ENCODE peak calls at places on chromosomes 13 and 19, in five cellular contexts. K is cardiac fibroblast, F is mesenchymal stem cell, C is breast epithelium, R is brain microvascular endothelial cell. D is an unnamed sample.

GRCh38 chr13:81172603-81173002 is 831.7 kb upstream of the SPRY2 start:
- DNase-seq in R (no peak), C (no peak), F (no peak), K (no peak), D (no peak)

GRCh38 chr13:30997697-30998547 is 65.5 kb downstream of the TEX26 start:
- DNase-seq in F (no peak), K (no peak), C (no peak), R (no peak), D (no peak)

GRCh38 chr19:39492788-39493187 is 6.0 kb upstream of the DLL3 start:
- DNase-seq in C (no peak), F (no peak), K (no peak), R (no peak), D (no peak)

GRCh38 chr19:55366790-55367189 is 3.5 kb downstream of the IL11 start:
- DNase-seq in K (no peak), F (no peak), C (no peak), R (no peak), D (no peak)

GRCh38 chr13:106533101-106533939 is 2.1 kb downstream of the EFNB2 start:
- DNase-seq in C (peak; percentile 83), F (peak; percentile 83), R (peak; percentile 81), K (peak; percentile 83), D (peak; percentile 94)

GRCh38 chr13:43473437-43473836 is 313.3 kb downstream of the ENOX1 start:
- DNase-seq in C (no peak), K (peak; percentile 14), R (no peak), F (no peak), D (no peak)

GRCh38 chr19:33948651-33949335 is 152.1 kb downstream of the KCTD15 start:
- DNase-seq in K (no peak), R (no peak), F (no peak), C (no peak), D (no peak)

GRCh38 chr13:47858678-47859050 is 142.4 kb downstream of the SUCLA2 start:
- DNase-seq in C (no peak), F (peak; percentile 62), R (peak; percentile 65), K (peak; percentile 65), D (no peak)

GRCh38 chr19:5700455-5701092 is 10.5 kb downstream of the RPL36 start:
- DNase-seq in F (no peak), K (no peak), C (no peak), R (no peak), D (no peak)

GRCh38 chr13:49097374-49097773 is 121.7 kb downstream of the FNDC3A start:
- DNase-seq in R (peak; percentile 40), C (no peak), F (peak; percentile 80), K (peak; percentile 90), D (no peak)

GRCh38 chr13:114319441-114319871 is 5.2 kb downstream of the CHAMP1 start:
- DNase-seq in K (peak; percentile 84), F (peak; percentile 77), C (no peak), R (peak; percentile 53), D (no peak)

GRCh38 chr13:81872581-81872980 is 1531.7 kb upstream of the SPRY2 start:
- DNase-seq in C (no peak), R (no peak), F (peak; percentile 18), K (no peak), D (no peak)

GRCh38 chr13:106836186-106836802 is 268.4 kb upstream of the ARGLU1 start:
- DNase-seq in F (no peak), R (no peak), C (no peak), K (no peak), D (no peak)

GRCh38 chr19:49997709-49998108 is 27.5 kb downstream of the VRK3 start:
- DNase-seq in K (peak; percentile 28), C (no peak), R (peak; percentile 22), F (peak; percentile 29), D (no peak)

GRCh38 chr13:40433577-40433976 is 232.9 kb downstream of the FOXO1 start:
- DNase-seq in C (no peak), F (no peak), K (peak; percentile 19), R (no peak), D (no peak)

GRCh38 chr19:6227156-6227940 is 52.4 kb downstream of the MLLT1 start:
- DNase-seq in K (no peak), F (no peak), R (no peak), C (no peak), D (no peak)

GRCh38 chr13:110365876-110366275 is 58.8 kb downstream of the COL4A2 start:
- DNase-seq in C (no peak), F (peak; percentile 52), R (no peak), K (no peak), D (no peak)

GRCh38 chr13:31951215-31951678 is 80.3 kb upstream of the FRY start:
- DNase-seq in F (peak; percentile 82), R (no peak), K (peak; percentile 61), C (no peak), D (peak; percentile 91)

GRCh38 chr13:47933688-47934011 is 67.4 kb downstream of the SUCLA2 start:
- DNase-seq in F (peak; percentile 9), C (no peak), K (peak; percentile 20), R (peak; percentile 21), D (no peak)

GRCh38 chr13:49827336-49827735 is 34.9 kb upstream of the KPNA3 start:
- DNase-seq in R (no peak), C (no peak), F (no peak), K (no peak), D (no peak)

GRCh38 chr19:8900421-8900820 is 68.2 kb downstream of the MBD3L1 start:
- DNase-seq in C (no peak), R (no peak), F (no peak), K (no peak), D (no peak)

GRCh38 chr13:83798731-83799130 is 83.5 kb downstream of the SLITRK1 start:
- DNase-seq in F (peak; percentile 3), C (no peak), K (no peak), R (no peak), D (no peak)

GRCh38 chr13:111265006-111265700 is 55.3 kb upstream of the TEX29 start:
- DNase-seq in C (no peak), R (no peak), F (no peak), K (no peak), D (no peak)

GRCh38 chr19:12984143-12984627 is 11.1 kb upstream of the NFIX start:
- DNase-seq in F (no peak), K (peak; percentile 29), R (no peak), C (no peak), D (no peak)

GRCh38 chr13:41854758-41855157 is 106.2 kb downstream of the VWA8 start:
- DNase-seq in F (no peak), K (no peak), R (peak; percentile 20), C (no peak), D (no peak)

GRCh38 chr13:42110410-42111155 is 62.1 kb downstream of the DGKH start:
- DNase-seq in R (peak; percentile 64), K (peak; percentile 92), F (peak; percentile 89), C (no peak), D (no peak)

GRCh38 chr13:34748078-34748477 is 194.0 kb upstream of the NBEA start:
- DNase-seq in R (peak; percentile 13), K (peak; percentile 82), C (no peak), F (peak; percentile 78), D (no peak)

GRCh38 chr13:73556902-73557301 is 498.1 kb downstream of the KLF5 start:
- DNase-seq in F (no peak), K (peak; percentile 13), R (no peak), C (no peak), D (no peak)

GRCh38 chr19:44401108-44401786 is at the start of gene ZNF285:
- DNase-seq in C (peak; percentile 90), K (peak; percentile 97), R (peak; percentile 92), F (peak; percentile 96), D (peak; percentile 92)

GRCh38 chr13:22880756-22881701 is 299.8 kb upstream of the SGCG start:
- DNase-seq in R (no peak), C (no peak), F (no peak), K (no peak), D (no peak)

GRCh38 chr19:6319376-6319775 is 14.0 kb downstream of the ACER1 start:
- DNase-seq in R (no peak), C (no peak), F (no peak), K (no peak), D (no peak)

GRCh38 chr19:16890461-16891184 is 1.8 kb downstream of the F2RL3 start:
- DNase-seq in R (no peak), F (no peak), K (no peak), C (no peak), D (no peak)

GRCh38 chr19:16888629-16889371 is at the start of gene F2RL3:
- DNase-seq in C (no peak), R (peak; percentile 40), K (peak; percentile 45), F (peak; percentile 99), D (no peak)

GRCh38 chr19:16887353-16888265 is 1.2 kb upstream of the F2RL3 start:
- DNase-seq in C (no peak), F (peak; percentile 76), K (no peak), R (no peak), D (no peak)

GRCh38 chr19:16889883-16890460 is 1.2 kb downstream of the F2RL3 start:
- DNase-seq in C (no peak), K (no peak), F (no peak), R (no peak), D (no peak)

DNA sequence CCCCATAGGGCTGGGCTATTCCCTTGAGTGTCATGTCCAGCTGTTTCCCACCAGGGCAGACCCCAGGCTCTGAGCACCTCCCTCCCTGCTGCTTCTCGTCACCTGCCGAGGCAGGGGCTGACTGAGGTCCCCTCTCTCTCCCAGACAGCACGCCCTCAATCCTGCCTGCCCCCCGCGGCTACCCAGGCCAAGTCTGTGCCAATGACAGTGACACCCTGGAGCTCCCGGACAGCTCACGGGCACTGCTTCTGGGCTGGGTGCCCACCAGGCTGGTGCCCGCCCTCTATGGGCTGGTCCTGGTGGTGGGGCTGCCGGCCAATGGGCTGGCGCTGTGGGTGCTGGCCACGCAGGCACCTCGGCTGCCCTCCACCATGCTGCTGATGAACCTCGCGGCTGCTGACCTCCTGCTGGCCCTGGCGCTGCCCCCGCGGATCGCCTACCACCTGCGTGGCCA is 657 bp downstream of the F2RL3 start:
- DNase-seq in C (no peak), K (no peak), R (no peak), F (peak; percentile 50), D (no peak)
- H3K4me3 ChIP-seq in C (peak overlapping the region; percentile 59), K (no peak overlapping the region), R (no peak overlapping the region), F (no peak overlapping the region), D (peak overlapping the region; percentile 37)

DNA sequence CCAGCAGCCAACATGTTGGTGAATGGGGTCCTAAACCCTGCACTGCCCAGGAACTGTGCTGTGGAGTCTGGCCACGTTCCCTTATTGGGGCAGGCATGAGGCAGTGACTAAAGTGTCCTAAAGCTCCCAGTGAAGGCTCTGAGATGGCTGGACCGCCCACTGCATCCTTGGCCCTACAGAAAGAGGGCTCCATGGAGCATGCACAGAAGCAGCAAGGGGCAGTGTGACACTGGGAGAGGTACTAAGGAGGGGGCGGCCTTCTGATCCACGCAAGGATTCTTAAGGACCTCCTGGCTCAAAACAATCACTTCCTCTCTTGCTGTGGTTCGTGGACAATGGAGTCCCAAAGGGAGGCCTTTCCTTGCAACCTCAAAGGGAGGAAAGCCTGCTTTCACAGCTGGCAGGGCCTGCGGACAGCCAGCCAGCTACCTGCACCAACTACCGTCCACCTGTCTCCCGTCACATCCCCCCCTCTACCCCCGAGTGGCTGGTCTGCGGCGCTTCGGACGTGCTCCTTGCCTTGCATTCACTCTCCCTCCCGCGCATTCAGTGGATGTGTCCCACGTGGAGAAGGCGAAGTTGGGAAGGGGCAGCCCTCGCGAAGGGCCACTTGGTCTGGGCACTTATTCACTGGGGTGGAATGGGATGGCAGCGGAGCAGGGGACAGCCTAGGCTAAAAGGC is 63.9 kb upstream of the STARD13 start:
- DNase-seq in F (peak; percentile 77), C (no peak), K (peak; percentile 34), R (peak; percentile 5), D (no peak)
- H3K4me3 ChIP-seq in F (peak overlapping the region; percentile 83), C (peak overlapping the region; percentile 76), K (peak overlapping the region; percentile 75), R (peak overlapping the region; percentile 78), D (peak overlapping the region; percentile 70)

GRCh38 chr19:19063183-19064097 is at the start of gene SLC25A42:
- DNase-seq in K (peak; percentile 100), C (peak; percentile 96), F (peak; percentile 100), R (peak; percentile 99), D (peak; percentile 100)
- H3K4me3 ChIP-seq in K (peak within 1 kb of the TSS; percentile 76), C (peak within 1 kb of the TSS; percentile 90), F (peak within 1 kb of the TSS; percentile 91), R (peak within 1 kb of the TSS; percentile 71), D (peak within 1 kb of the TSS; percentile 65)

GRCh38 chr19:10339977-10340376 is 553 bp upstream of the ICAM3 start:
- DNase-seq in C (no peak), K (no peak), F (no peak), R (no peak), D (no peak)
- H3K4me3 ChIP-seq in C (no peak overlapping the region), K (no peak overlapping the region), F (no peak overlapping the region), R (no peak overlapping the region), D (no peak overlapping the region)